ENCODE peak calls at places on chromosomes 12 and 14, in nine cellular contexts. P is A549; Y is effector memory CD4-positive, alpha-beta T cell; F is lower leg skin; S is right cardiac atrium; L is NB4; M is mesendoderm; J is upper lobe of right lung; X is foreskin fibroblast. K is an unnamed sample.

GRCh38 chr14:55847766-55848165 is 267.8 kb downstream of the KTN1 start:
- DNase-seq in P (no peak), Y (no peak), F (no peak), S (no peak), L (no peak), M (no peak), J (no peak), X (peak), K (no peak)

GRCh38 chr12:99529966-99530365 is 117.6 kb upstream of the GARIN6 start:
- DNase-seq in P (no peak), Y (no peak), F (no peak), S (no peak), L (no peak), M (no peak), J (no peak), X (no peak), K (no peak)

GRCh38 chr12:122834921-122835692 is at the start of gene HIP1R:
- DNase-seq in P (peak), Y (peak), F (peak), S (peak), L (peak), M (peak), J (peak), X (no peak), K (no peak)

GRCh38 chr14:31781578-31781977 is 220.4 kb downstream of the NUBPL start:
- DNase-seq in P (no peak), Y (no peak), F (no peak), S (no peak), L (peak), M (peak), J (no peak), X (no peak), K (no peak)

GRCh38 chr12:48852734-48853168 is 788 bp upstream of the DDX23 start:
- DNase-seq in P (no peak), Y (no peak), F (no peak), S (no peak), L (no peak), M (peak), J (no peak), X (no peak), K (no peak)

GRCh38 chr12:90333939-90334338 is 621.0 kb downstream of the CCER1 start:
- DNase-seq in P (no peak), Y (no peak), F (no peak), S (no peak), L (no peak), M (no peak), J (no peak), X (peak), K (no peak)

GRCh38 chr12:68180792-68181744 is 21.5 kb upstream of the IFNG start:
- DNase-seq in P (no peak), Y (no peak), F (no peak), S (no peak), L (peak), M (no peak), J (no peak), X (no peak), K (no peak)

GRCh38 chr12:30106204-30106603 is 322.5 kb upstream of the TMTC1 start:
- DNase-seq in P (no peak), Y (no peak), F (no peak), S (no peak), L (no peak), M (no peak), J (no peak), X (no peak), K (no peak)

GRCh38 chr12:84435682-84436081 is 476.9 kb downstream of the SLC6A15 start:
- DNase-seq in P (no peak), Y (no peak), F (no peak), S (no peak), L (no peak), M (peak), J (no peak), X (no peak), K (no peak)

GRCh38 chr14:74575936-74576335 is 36.1 kb downstream of the LTBP2 start:
- DNase-seq in P (no peak), Y (no peak), F (no peak), S (no peak), L (no peak), M (no peak), J (no peak), X (no peak), K (no peak)

GRCh38 chr14:90253826-90254225 is 2.5 kb upstream of the PSMC1 start:
- DNase-seq in P (no peak), Y (no peak), F (no peak), S (no peak), L (peak), M (no peak), J (no peak), X (no peak), K (no peak)

GRCh38 chr12:16526693-16527092 is 79.3 kb downstream of the LMO3 start:
- DNase-seq in P (no peak), Y (no peak), F (no peak), S (no peak), L (no peak), M (peak), J (no peak), X (peak), K (peak)

GRCh38 chr12:130438243-130438620 is 100.5 kb downstream of the PIWIL1 start:
- DNase-seq in P (no peak), Y (no peak), F (no peak), S (peak), L (no peak), M (no peak), J (peak), X (no peak), K (no peak)

GRCh38 chr14:40574780-40575179 is 1031.9 kb upstream of the LRFN5 start:
- DNase-seq in P (no peak), Y (no peak), F (no peak), S (no peak), L (no peak), M (peak), J (no peak), X (no peak), K (no peak)

GRCh38 chr14:92589213-92589852 is 75.8 kb downstream of the RIN3 start:
- DNase-seq in P (no peak), Y (no peak), F (no peak), S (no peak), L (peak), M (peak), J (no peak), X (peak), K (no peak)

GRCh38 chr12:6635856-6636521 is at the start of gene LPAR5:
- DNase-seq in P (peak), Y (no peak), F (peak), S (peak), L (peak), M (no peak), J (no peak), X (no peak), K (no peak)

GRCh38 chr12:9331218-9331626 is 123.0 kb upstream of the PZP start:
- DNase-seq in P (peak), Y (peak), F (peak), S (peak), L (peak), M (peak), J (peak), X (peak), K (no peak)

GRCh38 chr12:122064034-122064777 is 14.3 kb upstream of the MLXIP start:
- DNase-seq in P (peak), Y (no peak), F (peak), S (peak), L (peak), M (peak), J (peak), X (peak), K (no peak)

GRCh38 chr14:44300911-44301310 is 206.2 kb downstream of the FSCB start:
- DNase-seq in P (no peak), Y (no peak), F (no peak), S (no peak), L (no peak), M (no peak), J (no peak), X (no peak), K (no peak)

GRCh38 chr12:120242275-120242799 is 23.2 kb downstream of the PXN start:
- DNase-seq in P (no peak), Y (no peak), F (no peak), S (no peak), L (no peak), M (no peak), J (no peak), X (no peak), K (no peak)

GRCh38 chr12:1544991-1545700 is 49.2 kb downstream of the FBXL14 start:
- DNase-seq in P (no peak), Y (no peak), F (no peak), S (no peak), L (peak), M (peak), J (no peak), X (no peak), K (no peak)

GRCh38 chr14:106200539-106201310 is 674.3 kb downstream of the TMEM121 start:
- DNase-seq in P (no peak), Y (no peak), F (no peak), S (no peak), L (no peak), M (no peak), J (no peak), X (no peak), K (no peak)

GRCh38 chr12:24496755-24497154 is 452.1 kb downstream of the BCAT1 start:
- DNase-seq in P (no peak), Y (no peak), F (no peak), S (no peak), L (no peak), M (no peak), J (no peak), X (peak), K (peak)

GRCh38 chr12:121508533-121508932 is 72.3 kb downstream of the KDM2B start:
- DNase-seq in P (no peak), Y (no peak), F (no peak), S (no peak), L (no peak), M (no peak), J (no peak), X (no peak), K (no peak)

GRCh38 chr12:88167384-88167783 is 25.3 kb downstream of the TMTC3 start:
- DNase-seq in P (no peak), Y (no peak), F (no peak), S (no peak), L (no peak), M (no peak), J (no peak), X (no peak), K (no peak)

GRCh38 chr12:124531281-124531745 is 36.1 kb downstream of the NCOR2 start:
- DNase-seq in P (no peak), Y (no peak), F (no peak), S (peak), L (no peak), M (peak), J (no peak), X (no peak), K (no peak)

GRCh38 chr12:111056618-111057521 is 136.5 kb upstream of the MYL2 start:
- DNase-seq in P (no peak), Y (peak), F (peak), S (no peak), L (peak), M (peak), J (no peak), X (no peak), K (no peak)

GRCh38 chr12:27711312-27711682 is 665 bp downstream of the MRPS35 start:
- DNase-seq in P (no peak), Y (no peak), F (no peak), S (no peak), L (peak), M (peak), J (no peak), X (no peak), K (no peak)

GRCh38 chr12:95637471-95638155 is 86.3 kb upstream of the USP44 start:
- DNase-seq in P (no peak), Y (no peak), F (no peak), S (no peak), L (no peak), M (no peak), J (no peak), X (peak), K (peak)

GRCh38 chr12:1692221-1692620 is 1.4 kb downstream of the ADIPOR2 start:
- DNase-seq in P (no peak), Y (no peak), F (no peak), S (no peak), L (no peak), M (no peak), J (no peak), X (no peak), K (no peak)

GRCh38 chr12:21941522-21942376 is 523 bp upstream of the ABCC9 start:
- DNase-seq in P (no peak), Y (no peak), F (peak), S (peak), L (no peak), M (peak), J (peak), X (peak), K (no peak)

DNA sequence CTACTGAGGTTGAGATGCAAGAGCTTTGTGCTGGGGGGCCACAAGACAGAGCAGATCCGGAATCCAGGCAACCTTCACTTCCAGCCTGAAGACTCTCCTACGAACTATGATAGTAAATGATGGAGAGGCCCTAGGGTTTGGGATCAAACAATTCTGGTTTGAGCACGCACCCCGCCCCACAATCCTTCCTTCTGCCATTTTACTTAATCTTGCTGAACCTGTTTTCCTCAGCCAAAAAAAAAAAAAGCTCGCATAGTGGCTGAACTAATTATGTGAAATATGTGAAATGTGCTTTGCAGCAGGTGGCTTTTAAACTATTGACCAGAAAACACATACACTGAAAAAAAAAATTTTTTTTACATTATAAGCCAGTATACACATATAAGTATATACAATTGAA is 677 bp upstream of the ITFG2 start:
- DNase-seq in P (no peak), Y (no peak), F (no peak), S (no peak), L (no peak), M (no peak), J (no peak), X (no peak), K (no peak)
- H3K4me3 ChIP-seq in P (peak), Y (peak), F (no peak), S (peak), L (peak), M (no peak), J (peak), X (peak), K (peak)

GRCh38 chr12:51392556-51393237 is 1.5 kb upstream of the GALNT6 start:
- DNase-seq in P (no peak), Y (no peak), F (no peak), S (no peak), L (no peak), M (peak), J (no peak), X (no peak), K (no peak)
- H3K4me3 ChIP-seq in P (no peak), Y (no peak), F (no peak), S (peak), L (no peak), M (no peak), J (peak), X (peak), K (peak)

DNA sequence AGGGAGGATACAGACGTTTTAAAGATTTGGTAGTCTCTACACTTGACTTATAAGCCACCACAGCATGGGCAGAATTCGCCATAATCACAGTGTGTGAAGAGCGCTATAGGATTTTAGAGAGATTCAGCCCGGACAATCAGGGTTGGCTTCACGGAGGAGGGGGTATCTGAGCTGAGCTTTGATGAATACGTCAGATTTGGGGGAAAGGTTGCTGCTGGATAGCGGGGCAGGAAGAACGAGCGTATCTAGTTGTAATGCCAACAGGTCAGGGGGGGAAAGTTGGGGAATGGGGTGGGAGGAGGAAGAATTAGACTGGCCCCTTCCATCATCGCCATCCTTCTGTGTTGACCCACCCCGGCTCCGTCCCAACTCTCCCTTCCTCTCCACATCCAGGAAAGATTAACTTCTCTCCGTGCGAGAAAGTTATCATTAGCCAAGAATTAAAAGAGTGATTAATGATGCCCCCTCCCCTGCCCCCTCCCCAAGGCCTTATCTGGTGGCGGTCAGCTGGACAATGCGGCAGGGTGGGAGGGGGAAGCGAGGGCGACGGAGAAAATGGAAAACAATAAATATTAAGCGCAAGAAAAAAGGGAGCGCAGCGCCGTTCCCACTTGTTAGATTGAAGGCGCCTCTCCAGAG is 13.5 kb upstream of the GPATCH2L start:
- DNase-seq in P (no peak), Y (no peak), F (no peak), S (no peak), L (no peak), M (peak), J (no peak), X (no peak), K (no peak)
- H3K4me3 ChIP-seq in P (no peak), Y (no peak), F (no peak), S (peak), L (no peak), M (no peak), J (peak), X (no peak), K (no peak)

DNA sequence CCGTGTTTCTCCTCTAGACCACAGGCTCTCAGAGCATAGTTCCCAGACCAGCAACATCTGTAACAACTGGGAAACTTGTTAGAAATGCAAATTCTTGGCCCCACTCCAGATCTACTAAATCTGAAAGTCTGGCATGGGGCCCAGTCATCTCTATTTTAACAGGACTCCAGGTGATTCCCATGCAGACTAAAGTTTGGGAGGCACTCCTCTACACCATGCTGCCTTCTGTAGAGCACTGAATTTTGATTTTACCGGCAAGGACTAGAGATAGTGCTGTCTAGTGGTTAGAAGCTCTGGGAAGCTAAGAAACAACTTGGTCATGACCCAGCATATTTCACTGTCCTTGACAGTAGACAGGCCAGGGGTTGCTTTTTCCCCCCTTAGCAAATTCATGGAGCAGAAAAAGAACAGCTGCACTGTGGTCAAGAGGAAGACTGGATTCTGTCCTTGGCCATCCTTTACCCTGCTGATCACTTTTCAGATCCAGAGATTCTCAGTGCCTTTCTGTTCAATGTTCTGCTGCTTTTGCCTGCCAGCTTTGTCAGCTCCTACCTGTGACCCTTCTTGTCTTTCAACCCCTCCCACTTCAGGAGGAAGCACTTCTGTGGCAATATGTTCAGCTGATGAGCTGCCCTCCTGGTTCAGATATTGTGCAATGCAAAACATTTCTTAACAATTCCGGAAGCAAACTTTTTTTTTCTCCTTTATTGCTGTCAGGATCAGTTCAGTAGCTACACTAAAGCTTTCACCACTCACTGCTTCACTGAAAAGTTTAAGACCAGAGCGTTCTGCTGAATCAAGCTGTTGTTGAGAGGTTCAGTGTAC is 133.8 kb upstream of the NUDT4 start:
- DNase-seq in P (no peak), Y (no peak), F (peak), S (no peak), L (peak), M (no peak), J (no peak), X (peak), K (peak)
- H3K4me3 ChIP-seq in P (no peak), Y (no peak), F (no peak), S (no peak), L (peak), M (no peak), J (no peak), X (no peak), K (no peak)

GRCh38 chr12:19844224-19844623 is 404.9 kb downstream of the AEBP2 start:
- DNase-seq in P (no peak), Y (no peak), F (no peak), S (no peak), L (no peak), M (no peak), J (no peak), X (no peak), K (no peak)

GRCh38 chr12:19842116-19842515 is 402.8 kb downstream of the AEBP2 start:
- DNase-seq in P (no peak), Y (no peak), F (no peak), S (no peak), L (no peak), M (no peak), J (no peak), X (no peak), K (no peak)

GRCh38 chr12:19837543-19837942 is 398.3 kb downstream of the AEBP2 start:
- DNase-seq in P (no peak), Y (no peak), F (no peak), S (no peak), L (no peak), M (no peak), J (no peak), X (no peak), K (no peak)

GRCh38 chr12:19836456-19836855 is 397.2 kb downstream of the AEBP2 start:
- DNase-seq in P (no peak), Y (no peak), F (no peak), S (no peak), L (no peak), M (no peak), J (no peak), X (no peak), K (no peak)

DNA sequence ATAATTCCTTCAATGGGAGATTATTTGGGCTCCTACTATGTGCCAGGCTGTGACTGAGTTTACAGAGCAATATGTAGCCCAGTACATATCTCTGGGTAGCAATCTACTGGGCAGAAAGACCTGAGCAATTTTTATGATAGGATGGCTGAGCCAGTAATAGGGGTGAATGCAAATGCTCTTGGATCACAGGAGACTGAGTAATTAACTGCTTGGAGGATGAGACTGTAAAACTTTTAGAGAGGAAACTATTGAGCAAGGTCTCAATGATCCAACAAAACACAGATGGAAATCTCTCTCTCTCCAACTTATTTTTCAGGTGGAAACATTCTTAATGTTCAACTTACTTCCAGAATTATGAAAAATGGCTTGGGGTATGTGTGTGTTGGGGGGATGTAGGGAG is 402.2 kb downstream of the AEBP2 start:
- DNase-seq in P (no peak), Y (no peak), F (no peak), S (no peak), L (no peak), M (no peak), J (no peak), X (no peak), K (no peak)
- H3K4me3 ChIP-seq in P (no peak), Y (no peak), F (no peak), S (no peak), L (no peak), M (no peak), J (no peak), X (no peak), K (no peak)

GRCh38 chr12:12474471-12474928 is 88.2 kb downstream of the DUSP16 start:
- DNase-seq in P (no peak), Y (no peak), F (no peak), S (no peak), L (no peak), M (no peak), J (no peak), X (no peak), K (no peak)
- H3K4me3 ChIP-seq in P (no peak), Y (peak), F (no peak), S (no peak), L (no peak), M (no peak), J (no peak), X (no peak), K (no peak)